ENCODE peak calls at places on chromosome 12, in nine cellular contexts. S is esophagus muscularis mucosa, X is esophagus squamous epithelium, M is HCT116, R is breast epithelium, O is transverse colon, V is gastrocnemius medialis, G is heart left ventricle, D is erythroblast. N is an unnamed sample.

GRCh38 chr12:94831081-94831747 is 172.3 kb downstream of the NDUFA12 start:
- DNase-seq in V (no peak), X (peak), M (no peak), O (peak), D (no peak), R (no peak), S (peak), G (no peak), N (peak)

GRCh38 chr12:6824085-6824800 is 2.6 kb downstream of the GPR162 start:
- DNase-seq in O (no peak), X (no peak), D (no peak), M (no peak), V (no peak), G (no peak), S (no peak), R (no peak), N (no peak)

GRCh38 chr12:88691811-88692210 is 111.5 kb upstream of the KITLG start:
- DNase-seq in X (no peak), D (no peak), S (no peak), O (no peak), M (no peak), G (no peak), V (no peak), R (no peak), N (no peak)

GRCh38 chr12:57033428-57033827 is 16.5 kb downstream of the MYO1A start:
- DNase-seq in O (no peak), D (no peak), X (no peak), V (no peak), G (no peak), M (no peak), S (no peak), R (no peak), N (no peak)

GRCh38 chr12:93571854-93572711 is at the start of gene SOCS2:
- DNase-seq in M (no peak), R (no peak), V (no peak), G (peak), S (no peak), D (peak), O (peak), X (no peak), N (peak)

GRCh38 chr12:123936956-123937706 is 35.5 kb downstream of the CCDC92 start:
- DNase-seq in V (no peak), S (no peak), R (no peak), G (no peak), O (no peak), D (no peak), X (no peak), M (no peak), N (peak)

GRCh38 chr12:86698581-86698980 is 442.4 kb upstream of the MGAT4C start:
- DNase-seq in S (no peak), O (no peak), G (no peak), V (no peak), D (no peak), X (no peak), M (no peak), R (no peak), N (no peak)

GRCh38 chr12:75852143-75852542 is 179.4 kb downstream of the PHLDA1 start:
- DNase-seq in R (no peak), O (no peak), S (no peak), X (no peak), V (no peak), M (no peak), G (no peak), D (no peak), N (no peak)

GRCh38 chr12:10634427-10634826 is 21.0 kb upstream of the MAGOHB start:
- DNase-seq in R (no peak), D (no peak), V (no peak), S (no peak), X (no peak), G (no peak), M (no peak), O (no peak), N (no peak)

GRCh38 chr12:112153181-112153899 is 28.0 kb downstream of the TRAFD1 start:
- DNase-seq in D (no peak), R (peak), X (no peak), V (no peak), G (no peak), S (peak), M (no peak), O (no peak), N (no peak)

GRCh38 chr12:70849265-70849960 is 71.1 kb downstream of the PTPRR start:
- DNase-seq in S (no peak), G (no peak), X (no peak), O (no peak), D (no peak), M (peak), V (no peak), R (no peak), N (no peak)

GRCh38 chr12:113185180-113186032 is at the start of the genes DDX54 and RITA1:
- DNase-seq in G (peak), M (peak), X (peak), S (peak), V (peak), R (peak), O (peak), D (peak), N (peak)

GRCh38 chr12:22657538-22657937 is 32.6 kb downstream of the ETNK1 start:
- DNase-seq in O (no peak), V (no peak), D (no peak), X (no peak), S (no peak), G (no peak), R (no peak), M (no peak), N (no peak)

GRCh38 chr12:5889381-5890047 is 55.5 kb downstream of the ANO2 start:
- DNase-seq in R (no peak), M (peak), V (no peak), G (no peak), S (peak), D (peak), X (no peak), O (no peak), N (no peak)

GRCh38 chr12:114676142-114676741 is 7.7 kb downstream of the TBX3 start:
- DNase-seq in D (no peak), V (no peak), G (no peak), R (no peak), X (no peak), S (no peak), O (no peak), M (no peak), N (no peak)

GRCh38 chr12:106586803-106587684 is 4.2 kb downstream of the RFX4 start:
- DNase-seq in G (no peak), O (no peak), D (no peak), S (peak), X (no peak), M (no peak), R (no peak), V (no peak), N (no peak)

GRCh38 chr12:121423682-121424631 is 24.0 kb downstream of the RNF34 start:
- DNase-seq in D (no peak), M (no peak), O (no peak), R (no peak), S (no peak), G (peak), V (peak), X (no peak), N (no peak)

GRCh38 chr12:64258576-64258975 is 36.5 kb upstream of the KICS2 start:
- DNase-seq in X (no peak), O (no peak), R (no peak), S (no peak), G (no peak), D (no peak), M (no peak), V (no peak), N (no peak)

GRCh38 chr12:52382854-52383253 is 2.6 kb downstream of the KRT84 start:
- DNase-seq in G (no peak), D (no peak), V (no peak), M (no peak), X (no peak), S (no peak), R (no peak), O (no peak), N (peak)

GRCh38 chr12:89212339-89212771 is 139.9 kb downstream of the DUSP6 start:
- DNase-seq in S (no peak), G (no peak), V (no peak), D (no peak), X (no peak), M (no peak), R (no peak), O (peak), N (no peak)

GRCh38 chr12:2876431-2877046 is 435 bp downstream of the FOXM1 start:
- DNase-seq in D (peak), X (no peak), V (no peak), O (no peak), G (no peak), R (no peak), M (no peak), S (no peak), N (no peak)

GRCh38 chr12:2877047-2877958 is at the start of the genes FOXM1 and RHNO1:
- DNase-seq in R (peak), S (peak), G (peak), X (no peak), M (peak), O (peak), V (peak), D (peak), N (peak)

GRCh38 chr12:2879853-2880252 is 2.8 kb downstream of the RHNO1 start:
- DNase-seq in X (no peak), R (no peak), D (peak), O (no peak), M (no peak), V (no peak), G (no peak), S (no peak), N (no peak)

GRCh38 chr12:2877959-2878732 is 1.1 kb downstream of the RHNO1 start:
- DNase-seq in D (peak), M (no peak), R (no peak), G (no peak), V (no peak), X (no peak), O (no peak), S (no peak), N (peak)
- TF ChIP-seq POLR2A in D (no peak), M (no peak), R (no peak), G (no peak), V (no peak), X (no peak), O (no peak), S (no peak), N (no peak)

DNA sequence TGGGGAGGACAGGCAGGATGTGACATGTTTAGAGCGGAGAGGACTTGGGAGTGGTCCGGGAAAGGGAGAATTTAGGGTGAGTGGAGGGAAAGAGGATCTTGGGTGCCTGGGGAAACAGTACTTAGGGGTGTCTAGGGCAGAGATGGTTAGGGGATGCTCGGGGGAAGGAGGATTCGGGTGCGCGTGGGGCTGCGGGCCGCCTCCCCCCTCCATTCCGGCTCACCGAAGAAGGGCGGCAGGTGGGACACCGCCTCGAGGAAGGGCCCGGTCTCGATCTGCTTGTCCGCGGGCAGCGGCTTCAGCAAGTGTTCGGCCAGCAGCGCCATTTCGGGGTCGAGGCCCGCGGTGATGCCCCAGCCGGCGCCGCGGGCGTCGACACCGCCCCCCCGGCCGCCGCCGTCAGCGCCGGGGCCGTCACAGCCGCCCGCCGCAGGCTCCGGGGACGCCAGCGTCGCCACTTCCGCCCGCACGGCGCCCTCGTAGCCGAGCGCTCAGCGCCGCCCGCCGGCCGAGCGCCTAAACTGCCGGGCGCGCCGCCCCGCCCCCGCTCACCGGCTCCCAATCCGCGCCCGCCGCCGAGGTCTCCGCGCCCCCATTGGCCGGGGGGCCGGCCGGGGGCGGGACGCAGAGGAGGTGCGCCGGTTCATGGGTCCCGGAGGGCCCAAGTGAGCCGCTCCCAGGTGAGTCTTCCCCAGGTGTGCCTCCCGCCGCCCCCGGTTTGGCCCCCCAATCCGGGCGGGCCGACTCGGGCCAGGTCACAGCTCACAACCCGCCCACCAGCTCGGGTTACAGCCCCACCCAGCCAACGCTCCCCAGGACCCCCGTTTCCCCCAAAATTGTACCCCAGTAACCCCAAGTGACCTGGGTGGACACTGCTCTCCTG is at the start of gene GLTP:
- DNase-seq in D (peak), S (no peak), G (peak), M (peak), V (peak), X (no peak), R (peak), O (peak), N (peak)
- TF ChIP-seq POLR2A in D (peak), S (no peak), G (no peak), M (no peak), V (peak), X (peak), R (no peak), O (peak), N (no peak)

GRCh38 chr12:3123729-3124128 is 46.5 kb downstream of the TSPAN9 start:
- DNase-seq in R (no peak), G (no peak), X (no peak), M (no peak), D (no peak), O (no peak), V (no peak), S (no peak), N (no peak)

GRCh38 chr12:3125674-3126073 is 48.5 kb downstream of the TSPAN9 start:
- DNase-seq in V (no peak), D (no peak), R (no peak), M (no peak), X (no peak), O (no peak), G (no peak), S (no peak), N (no peak)

GRCh38 chr12:3120701-3121100 is 43.5 kb downstream of the TSPAN9 start:
- DNase-seq in X (no peak), D (no peak), M (no peak), G (no peak), S (no peak), V (no peak), R (no peak), O (no peak), N (peak)

GRCh38 chr12:3124917-3125316 is 47.7 kb downstream of the TSPAN9 start:
- DNase-seq in O (no peak), X (no peak), D (no peak), V (no peak), M (no peak), S (no peak), G (no peak), R (no peak), N (no peak)

GRCh38 chr12:3122841-3123678 is 45.9 kb downstream of the TSPAN9 start:
- DNase-seq in S (no peak), G (peak), X (no peak), O (no peak), R (no peak), V (peak), D (no peak), M (no peak), N (peak)
- TF ChIP-seq POLR2A in S (no peak), G (no peak), X (no peak), O (no peak), R (no peak), V (no peak), D (no peak), M (no peak), N (no peak)

GRCh38 chr12:51269174-51270066 is 795 bp downstream of the SMAGP start:
- DNase-seq in R (no peak), X (no peak), G (peak), D (peak), M (no peak), O (peak), S (no peak), V (no peak), N (peak)
- TF ChIP-seq POLR2A in R (no peak), X (no peak), G (no peak), D (no peak), M (no peak), O (no peak), S (no peak), V (no peak), N (no peak)

GRCh38 chr12:3559601-3560294 is 68.7 kb downstream of the PRMT8 start:
- DNase-seq in G (no peak), V (no peak), R (no peak), O (no peak), X (no peak), S (no peak), D (no peak), M (no peak), N (no peak)

GRCh38 chr12:3557791-3558190 is 66.8 kb downstream of the PRMT8 start:
- DNase-seq in X (no peak), R (no peak), M (no peak), S (no peak), V (no peak), D (no peak), G (no peak), O (no peak), N (no peak)

GRCh38 chr12:3558854-3559253 is 67.9 kb downstream of the PRMT8 start:
- DNase-seq in D (no peak), V (no peak), G (no peak), X (no peak), S (no peak), R (no peak), M (no peak), O (no peak), N (no peak)

GRCh38 chr12:3557136-3557697 is 66.2 kb downstream of the PRMT8 start:
- DNase-seq in O (no peak), G (no peak), D (no peak), V (no peak), M (no peak), R (no peak), S (no peak), X (no peak), N (no peak)

DNA sequence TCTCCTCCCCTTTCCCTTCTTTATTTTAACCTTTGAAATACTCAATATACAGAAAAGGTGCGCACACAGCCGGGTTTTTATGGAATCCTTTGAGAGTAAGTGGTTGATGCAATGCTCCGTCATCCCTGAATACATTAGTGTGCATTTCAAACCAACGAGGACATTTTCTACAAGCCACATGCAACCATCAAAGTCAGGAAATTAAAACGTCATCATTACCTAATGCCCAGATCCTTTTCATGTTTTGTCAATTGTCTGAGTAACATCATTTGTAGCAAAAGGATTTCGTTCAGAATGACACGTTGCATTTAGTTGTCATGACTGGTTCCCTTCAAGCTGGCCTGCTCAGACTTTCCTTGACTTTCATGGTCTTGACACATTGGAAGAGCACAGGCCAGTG is 67.3 kb downstream of the PRMT8 start:
- DNase-seq in M (no peak), V (no peak), O (no peak), R (no peak), D (no peak), S (no peak), X (no peak), G (no peak), N (no peak)
- TF ChIP-seq POLR2A in M (no peak), V (no peak), O (no peak), R (no peak), D (no peak), S (no peak), X (no peak), G (no peak), N (no peak)